ENCODE peak calls at places on chromosome 4, in five cellular contexts. One of them, this sample, is unnamed.

GRCh38 chr4:11774346-11774745 is 345.7 kb upstream of the HS3ST1 start:
- DNase-seq in AG10803: no peak
- DNase-seq in psoas muscle: no peak
- DNase-seq in hepatocyte: no peak
- DNase-seq in left lung: no peak
- DNase-seq in this sample: no peak

GRCh38 chr4:135838889-135839288 is 1637.3 kb upstream of the PABPC4L start:
- DNase-seq in AG10803: no peak
- DNase-seq in psoas muscle: no peak
- DNase-seq in hepatocyte: peak
- DNase-seq in left lung: no peak
- DNase-seq in this sample: no peak

GRCh38 chr4:24063771-24064170 is 173.9 kb upstream of the PPARGC1A start:
- DNase-seq in AG10803: no peak
- DNase-seq in psoas muscle: no peak
- DNase-seq in hepatocyte: no peak
- DNase-seq in left lung: no peak
- DNase-seq in this sample: no peak

GRCh38 chr4:81786063-81786763 is 314.5 kb upstream of the RASGEF1B start:
- DNase-seq in AG10803: no peak
- DNase-seq in psoas muscle: no peak
- DNase-seq in hepatocyte: peak
- DNase-seq in left lung: no peak
- DNase-seq in this sample: no peak

GRCh38 chr4:54904953-54905352 is 220.4 kb downstream of the KDR start:
- DNase-seq in AG10803: no peak
- DNase-seq in psoas muscle: no peak
- DNase-seq in hepatocyte: no peak
- DNase-seq in left lung: no peak
- DNase-seq in this sample: no peak

GRCh38 chr4:73705056-73705432 is 35.3 kb upstream of the CXCL8 start:
- DNase-seq in AG10803: peak
- DNase-seq in psoas muscle: no peak
- DNase-seq in hepatocyte: no peak
- DNase-seq in left lung: no peak
- DNase-seq in this sample: no peak

GRCh38 chr4:62533573-62533972 is 1333.4 kb downstream of the ADGRL3 start:
- DNase-seq in AG10803: no peak
- DNase-seq in psoas muscle: no peak
- DNase-seq in hepatocyte: no peak
- DNase-seq in left lung: no peak
- DNase-seq in this sample: no peak

GRCh38 chr4:3193531-3194203 is 55.3 kb upstream of the MSANTD1 start:
- DNase-seq in AG10803: no peak
- DNase-seq in psoas muscle: no peak
- DNase-seq in hepatocyte: no peak
- DNase-seq in left lung: no peak
- DNase-seq in this sample: no peak

GRCh38 chr4:6263541-6264540 is 5.8 kb upstream of the WFS1 start:
- DNase-seq in AG10803: peak
- DNase-seq in psoas muscle: no peak
- DNase-seq in hepatocyte: peak
- DNase-seq in left lung: no peak
- DNase-seq in this sample: no peak

GRCh38 chr4:186724861-186725419 is 1.3 kb upstream of the FAT1 start:
- DNase-seq in AG10803: peak
- DNase-seq in psoas muscle: no peak
- DNase-seq in hepatocyte: peak
- DNase-seq in left lung: no peak
- DNase-seq in this sample: no peak

GRCh38 chr4:38743866-38744265 is 38.9 kb downstream of the TLR10 start:
- DNase-seq in AG10803: peak
- DNase-seq in psoas muscle: no peak
- DNase-seq in hepatocyte: no peak
- DNase-seq in left lung: no peak
- DNase-seq in this sample: no peak

GRCh38 chr4:71269241-71269640 is 69.6 kb upstream of the SLC4A4 start:
- DNase-seq in AG10803: peak
- DNase-seq in psoas muscle: no peak
- DNase-seq in hepatocyte: no peak
- DNase-seq in left lung: no peak
- DNase-seq in this sample: no peak

GRCh38 chr4:31548823-31549222 is 828.7 kb downstream of the PCDH7 start:
- DNase-seq in AG10803: no peak
- DNase-seq in psoas muscle: no peak
- DNase-seq in hepatocyte: no peak
- DNase-seq in left lung: no peak
- DNase-seq in this sample: no peak

GRCh38 chr4:126097155-126097554 is 782.4 kb downstream of the FAT4 start:
- DNase-seq in AG10803: no peak
- DNase-seq in psoas muscle: no peak
- DNase-seq in hepatocyte: no peak
- DNase-seq in left lung: no peak
- DNase-seq in this sample: no peak

GRCh38 chr4:183987987-183988392 is 82.9 kb downstream of the STOX2 start:
- DNase-seq in AG10803: peak
- DNase-seq in psoas muscle: peak
- DNase-seq in hepatocyte: peak
- DNase-seq in left lung: peak
- DNase-seq in this sample: peak

GRCh38 chr4:152265149-152265621 is 270.7 kb downstream of the FBXW7 start:
- DNase-seq in AG10803: peak
- DNase-seq in psoas muscle: no peak
- DNase-seq in hepatocyte: peak
- DNase-seq in left lung: no peak
- DNase-seq in this sample: peak

GRCh38 chr4:25847329-25847728 is 15.5 kb downstream of the SEL1L3 start:
- DNase-seq in AG10803: peak
- DNase-seq in psoas muscle: no peak
- DNase-seq in hepatocyte: no peak
- DNase-seq in left lung: no peak
- DNase-seq in this sample: no peak

GRCh38 chr4:183918696-183919095 is 13.6 kb downstream of the STOX2 start:
- DNase-seq in AG10803: no peak
- DNase-seq in psoas muscle: no peak
- DNase-seq in hepatocyte: no peak
- DNase-seq in left lung: no peak
- DNase-seq in this sample: no peak

GRCh38 chr4:62517721-62518120 is 1317.6 kb downstream of the ADGRL3 start:
- DNase-seq in AG10803: no peak
- DNase-seq in psoas muscle: no peak
- DNase-seq in hepatocyte: no peak
- DNase-seq in left lung: no peak
- DNase-seq in this sample: no peak

GRCh38 chr4:4784379-4784778 is 75.1 kb upstream of the MSX1 start:
- DNase-seq in AG10803: no peak
- DNase-seq in psoas muscle: no peak
- DNase-seq in hepatocyte: no peak
- DNase-seq in left lung: no peak
- DNase-seq in this sample: no peak

GRCh38 chr4:123977623-123978022 is 581.0 kb downstream of the SPRY1 start:
- DNase-seq in AG10803: no peak
- DNase-seq in psoas muscle: no peak
- DNase-seq in hepatocyte: peak
- DNase-seq in left lung: no peak
- DNase-seq in this sample: no peak

GRCh38 chr4:150297861-150298474 is 219.7 kb downstream of the DCLK2 start:
- DNase-seq in AG10803: peak
- DNase-seq in psoas muscle: no peak
- DNase-seq in hepatocyte: peak
- DNase-seq in left lung: no peak
- DNase-seq in this sample: peak

GRCh38 chr4:77921701-77922100 is 59.1 kb downstream of the MRPL1 start:
- DNase-seq in AG10803: peak
- DNase-seq in psoas muscle: no peak
- DNase-seq in hepatocyte: peak
- DNase-seq in left lung: no peak
- DNase-seq in this sample: peak

GRCh38 chr4:21577066-21577465 is 371.5 kb downstream of the KCNIP4 start:
- DNase-seq in AG10803: no peak
- DNase-seq in psoas muscle: no peak
- DNase-seq in hepatocyte: no peak
- DNase-seq in left lung: no peak
- DNase-seq in this sample: no peak

GRCh38 chr4:80471701-80472100 is 136.2 kb downstream of the CFAP299 start:
- DNase-seq in AG10803: peak
- DNase-seq in psoas muscle: no peak
- DNase-seq in hepatocyte: peak
- DNase-seq in left lung: peak
- DNase-seq in this sample: peak

GRCh38 chr4:23373269-23373668 is 516.6 kb downstream of the PPARGC1A start:
- DNase-seq in AG10803: no peak
- DNase-seq in psoas muscle: no peak
- DNase-seq in hepatocyte: peak
- DNase-seq in left lung: peak
- DNase-seq in this sample: no peak

DNA sequence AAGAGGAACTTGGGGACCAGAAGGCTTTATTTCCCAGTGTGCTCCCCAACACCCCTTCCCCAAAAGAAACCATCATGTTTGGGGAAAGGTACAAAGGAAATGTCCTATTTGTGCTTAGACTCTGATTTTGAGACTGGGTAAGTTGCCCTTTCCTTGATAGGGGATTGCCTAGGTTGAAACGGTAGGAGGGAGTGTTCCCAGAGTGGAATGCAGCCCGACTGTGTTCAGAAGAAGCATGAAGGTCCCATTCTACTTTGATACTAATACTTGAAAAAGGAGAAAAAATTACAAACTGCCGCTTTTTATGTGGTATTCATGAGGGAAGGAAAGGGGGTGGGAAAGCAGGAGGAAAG is 32.4 kb upstream of the TMEM131L start:
- DNase-seq in AG10803: no peak
- DNase-seq in psoas muscle: no peak
- DNase-seq in hepatocyte: no peak
- DNase-seq in left lung: no peak
- DNase-seq in this sample: no peak
- H3K4me3 ChIP-seq in AG10803: no peak
- H3K4me3 ChIP-seq in psoas muscle: no peak
- H3K4me3 ChIP-seq in hepatocyte: no peak
- H3K4me3 ChIP-seq in left lung: no peak
- H3K4me3 ChIP-seq in this sample: no peak

GRCh38 chr4:15006416-15007024 is 4.2 kb downstream of the CPEB2 start:
- DNase-seq in AG10803: peak
- DNase-seq in psoas muscle: no peak
- DNase-seq in hepatocyte: no peak
- DNase-seq in left lung: no peak
- DNase-seq in this sample: no peak
- TF ChIP-seq CTCF in AG10803: peak
- TF ChIP-seq CTCF in psoas muscle: peak
- TF ChIP-seq CTCF in hepatocyte: peak
- TF ChIP-seq CTCF in left lung: peak
- TF ChIP-seq CTCF in this sample: peak

GRCh38 chr4:37489697-37490096 is 196.5 kb downstream of the RELL1 start:
- DNase-seq in AG10803: no peak
- DNase-seq in psoas muscle: no peak
- DNase-seq in hepatocyte: no peak
- DNase-seq in left lung: no peak
- DNase-seq in this sample: no peak

GRCh38 chr4:37482236-37482635 is 203.9 kb downstream of the RELL1 start:
- DNase-seq in AG10803: no peak
- DNase-seq in psoas muscle: no peak
- DNase-seq in hepatocyte: peak
- DNase-seq in left lung: no peak
- DNase-seq in this sample: no peak

GRCh38 chr4:37483610-37484009 is 202.6 kb downstream of the RELL1 start:
- DNase-seq in AG10803: no peak
- DNase-seq in psoas muscle: no peak
- DNase-seq in hepatocyte: no peak
- DNase-seq in left lung: no peak
- DNase-seq in this sample: no peak

GRCh38 chr4:37487668-37488067 is 198.5 kb downstream of the RELL1 start:
- DNase-seq in AG10803: no peak
- DNase-seq in psoas muscle: no peak
- DNase-seq in hepatocyte: no peak
- DNase-seq in left lung: no peak
- DNase-seq in this sample: no peak

DNA sequence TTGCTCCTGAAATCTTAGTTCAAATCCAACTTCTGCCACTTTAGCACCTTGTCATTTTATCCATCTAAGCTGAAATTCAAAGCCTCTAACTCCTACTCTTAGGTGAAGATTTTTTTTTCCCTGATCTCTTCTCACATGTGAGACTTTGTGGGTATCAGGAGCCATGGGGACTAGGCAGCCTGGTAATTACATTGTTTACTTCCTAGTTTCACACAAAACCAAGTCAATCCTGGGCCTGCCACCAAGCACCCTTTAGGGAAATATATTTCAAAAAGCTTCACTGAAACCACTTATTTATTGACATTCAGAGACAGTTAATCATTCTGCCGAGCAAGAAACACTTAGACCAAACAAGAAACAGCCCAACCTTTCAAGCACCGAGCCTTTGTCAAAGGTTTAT is 200.0 kb downstream of the RELL1 start:
- DNase-seq in AG10803: no peak
- DNase-seq in psoas muscle: no peak
- DNase-seq in hepatocyte: no peak
- DNase-seq in left lung: no peak
- DNase-seq in this sample: no peak
- H3K4me3 ChIP-seq in AG10803: no peak
- H3K4me3 ChIP-seq in psoas muscle: no peak
- H3K4me3 ChIP-seq in hepatocyte: no peak
- H3K4me3 ChIP-seq in left lung: no peak
- H3K4me3 ChIP-seq in this sample: no peak

GRCh38 chr4:143773998-143774898 is 73.8 kb upstream of the FREM3 start:
- DNase-seq in AG10803: peak
- DNase-seq in psoas muscle: no peak
- DNase-seq in hepatocyte: peak
- DNase-seq in left lung: peak
- DNase-seq in this sample: peak
- TF ChIP-seq CTCF in AG10803: peak
- TF ChIP-seq CTCF in psoas muscle: peak
- TF ChIP-seq CTCF in hepatocyte: peak
- TF ChIP-seq CTCF in left lung: peak
- TF ChIP-seq CTCF in this sample: peak

DNA sequence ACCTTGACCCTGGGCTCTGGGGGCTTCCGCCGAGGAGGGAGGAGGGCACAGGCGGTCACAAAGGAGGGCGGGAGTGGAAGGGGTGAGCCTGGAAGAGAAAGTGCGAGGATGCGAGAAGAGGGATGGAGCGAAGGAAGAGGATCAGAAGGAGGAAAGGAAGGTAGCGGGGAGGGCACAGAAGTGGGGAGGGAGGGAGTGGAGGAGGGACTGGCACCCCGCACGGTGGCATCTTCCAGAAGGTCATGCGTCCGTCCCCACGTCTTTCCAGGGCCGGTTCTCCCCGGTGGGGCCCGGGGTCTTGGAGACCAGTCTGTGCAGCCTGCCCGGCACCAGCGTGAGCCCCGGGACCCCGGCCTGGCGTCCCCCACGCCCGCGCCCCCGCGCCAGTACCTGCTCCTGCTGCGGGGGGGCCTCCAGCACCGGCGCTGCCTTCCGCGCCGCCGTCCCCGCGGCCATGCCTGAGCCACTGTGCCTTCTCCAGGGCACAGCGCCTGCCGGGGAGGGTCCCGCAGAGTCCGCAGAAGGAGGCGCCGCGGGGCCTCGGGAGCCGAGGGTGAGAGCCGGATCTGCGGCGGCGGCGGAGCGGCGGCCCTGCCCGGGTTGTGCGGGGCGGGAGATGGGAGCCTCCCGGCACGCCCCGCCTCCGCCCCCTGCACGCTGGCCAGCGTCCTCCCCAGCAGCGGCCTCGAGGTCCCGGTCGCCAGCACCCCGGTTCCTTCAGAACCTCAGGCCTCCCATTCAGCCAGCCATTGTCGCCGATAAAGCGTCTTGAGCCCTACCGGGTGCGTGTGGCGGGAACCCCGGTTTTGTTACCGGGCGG is at the start of gene RNF175:
- DNase-seq in AG10803: no peak
- DNase-seq in psoas muscle: peak
- DNase-seq in hepatocyte: peak
- DNase-seq in left lung: no peak
- DNase-seq in this sample: no peak
- H3K4me3 ChIP-seq in AG10803: peak
- H3K4me3 ChIP-seq in psoas muscle: peak
- H3K4me3 ChIP-seq in hepatocyte: peak
- H3K4me3 ChIP-seq in left lung: peak
- H3K4me3 ChIP-seq in this sample: no peak

This sample was measured in LNCaP clone FGC.